ENCODE peak calls at places on chromosomes 13 and 19, in seven cellular contexts. P, K, W, H, T, V and R are unnamed samples.

GRCh38 chr19:29687244-29687896 is 22.1 kb downstream of the PLEKHF1 start:
- DNase-seq in W (peak), K (no peak), P (no peak), H (no peak), V (no peak), T (peak), R (no peak)

GRCh38 chr19:36110487-36111199 is at the start of gene OVOL3:
- DNase-seq in K (peak), P (no peak), T (no peak), V (peak), W (no peak), H (no peak), R (no peak)

GRCh38 chr19:45218887-45219780 is 26.1 kb downstream of the EXOC3L2 start:
- DNase-seq in H (no peak), P (no peak), K (no peak), V (no peak), T (no peak), W (no peak), R (no peak)

GRCh38 chr19:40370997-40371801 is 18.8 kb downstream of the HIPK4 start:
- DNase-seq in K (no peak), V (no peak), H (no peak), T (no peak), W (no peak), P (no peak), R (no peak)

GRCh38 chr19:1065606-1066109 is 1.3 kb upstream of the ARHGAP45 start:
- DNase-seq in W (no peak), H (no peak), V (peak), P (no peak), T (no peak), K (no peak), R (no peak)

GRCh38 chr19:52742516-52742915 is 7.7 kb upstream of the ZNF611 start:
- DNase-seq in K (no peak), P (no peak), T (no peak), W (no peak), V (no peak), H (no peak), R (no peak)

GRCh38 chr19:2382530-2383222 is 22.6 kb downstream of the TMPRSS9 start:
- DNase-seq in H (no peak), T (no peak), W (no peak), K (no peak), P (no peak), V (no peak), R (no peak)

GRCh38 chr13:38686635-38687245 is at the start of gene FREM2:
- DNase-seq in W (no peak), H (no peak), K (peak), V (peak), T (no peak), P (peak), R (no peak)

GRCh38 chr19:28170066-28170465 is 1042.9 kb downstream of the UQCRFS1 start:
- DNase-seq in P (peak), W (no peak), T (no peak), K (no peak), V (no peak), H (no peak), R (no peak)

GRCh38 chr19:31674503-31675186 is 325.4 kb upstream of the TSHZ3 start:
- DNase-seq in W (peak), K (no peak), T (peak), V (no peak), P (no peak), H (no peak), R (no peak)

GRCh38 chr19:5128251-5128931 is 159.5 kb downstream of the KDM4B start:
- DNase-seq in H (no peak), W (peak), V (peak), T (peak), P (no peak), K (no peak), R (no peak)

GRCh38 chr19:46431824-46432223 is 3.1 kb upstream of the PNMA8C start:
- DNase-seq in V (peak), P (no peak), T (no peak), K (peak), W (no peak), H (no peak), R (no peak)

GRCh38 chr13:80945328-80945727 is 604.4 kb upstream of the SPRY2 start:
- DNase-seq in H (no peak), K (peak), T (no peak), W (no peak), P (no peak), V (peak), R (no peak)

GRCh38 chr19:17296278-17296677 is 6.9 kb downstream of the ABHD8 start:
- DNase-seq in V (no peak), P (no peak), T (peak), H (no peak), K (no peak), W (peak), R (no peak)

GRCh38 chr19:55358943-55359908 is 3.8 kb downstream of the GARIN5B start:
- DNase-seq in W (no peak), T (no peak), H (no peak), V (no peak), P (peak), K (no peak), R (no peak)

GRCh38 chr13:103935117-103935516 is 868.9 kb upstream of the SLC10A2 start:
- DNase-seq in P (no peak), W (no peak), H (no peak), K (no peak), V (peak), T (no peak), R (no peak)

GRCh38 chr19:3459322-3459881 is 20.9 kb downstream of the SMIM24 start:
- DNase-seq in H (peak), T (peak), K (peak), W (peak), V (peak), P (no peak), R (no peak)

GRCh38 chr19:47271949-47272348 is 2.7 kb upstream of the INAFM1 start:
- DNase-seq in H (no peak), P (no peak), W (no peak), K (no peak), T (no peak), V (no peak), R (no peak)

GRCh38 chr13:73934771-73935170 is 199.4 kb downstream of the KLF12 start:
- DNase-seq in T (no peak), H (no peak), W (no peak), P (no peak), K (no peak), V (no peak), R (no peak)

GRCh38 chr13:45876781-45877180 is 25.2 kb upstream of the SIAH3 start:
- DNase-seq in W (no peak), V (no peak), P (no peak), H (no peak), K (no peak), T (no peak), R (no peak)

GRCh38 chr19:56566904-56567273 is 379 bp upstream of the ZNF470 start:
- DNase-seq in T (peak), P (no peak), W (peak), K (peak), H (no peak), V (peak), R (peak)

GRCh38 chr19:46839752-46840151 is 10.9 kb downstream of the AP2S1 start:
- DNase-seq in P (no peak), W (no peak), T (no peak), H (no peak), V (no peak), K (no peak), R (no peak)

GRCh38 chr13:113041821-113042335 is 63.7 kb upstream of the F7 start:
- DNase-seq in T (no peak), W (no peak), K (no peak), V (no peak), H (no peak), P (no peak), R (no peak)

GRCh38 chr19:28213476-28214082 is 999.4 kb downstream of the UQCRFS1 start:
- DNase-seq in V (peak), K (no peak), T (no peak), W (no peak), P (no peak), H (no peak), R (no peak)

GRCh38 chr19:17243854-17244617 is 1.7 kb downstream of the NR2F6 start:
- DNase-seq in V (peak), K (peak), H (no peak), W (peak), T (no peak), P (no peak), R (no peak)

DNA sequence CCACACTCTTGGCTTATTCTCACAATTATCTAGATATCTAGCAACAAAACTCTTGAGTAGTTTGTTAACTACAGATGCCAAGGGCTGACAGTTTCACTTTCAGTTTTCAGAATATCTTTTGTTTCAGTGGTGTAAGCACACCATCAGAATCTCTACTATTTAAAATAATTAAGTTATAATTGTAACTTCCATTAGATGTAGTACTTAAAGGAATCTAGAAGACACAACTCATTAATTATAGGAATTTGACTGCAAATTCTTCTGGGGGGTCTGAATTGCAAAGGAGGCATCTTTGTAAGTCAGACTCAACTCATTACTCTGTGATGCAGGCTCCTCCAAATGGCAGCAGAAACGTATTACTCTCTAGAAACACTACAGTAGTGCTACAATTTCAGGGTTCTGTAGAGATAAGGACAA is 44.9 kb upstream of the USPL1 start:
- DNase-seq in H (no peak), K (no peak), T (peak), P (peak), W (peak), V (peak), R (peak)
- TF ChIP-seq CTCF in H (no peak), K (no peak), T (peak), P (peak), W (peak), V (peak), R (no peak)

GRCh38 chr13:22744688-22745452 is 435.9 kb upstream of the SGCG start:
- DNase-seq in K (peak), T (no peak), P (peak), V (no peak), H (no peak), W (no peak), R (no peak)

GRCh38 chr13:22736768-22737092 is 444.0 kb upstream of the SGCG start:
- DNase-seq in T (no peak), W (no peak), K (no peak), P (no peak), H (no peak), V (no peak), R (no peak)

GRCh38 chr13:22736084-22736767 is 444.6 kb upstream of the SGCG start:
- DNase-seq in H (no peak), P (no peak), V (no peak), T (no peak), W (no peak), K (peak), R (no peak)

GRCh38 chr13:22738357-22738756 is 442.4 kb upstream of the SGCG start:
- DNase-seq in H (no peak), W (no peak), T (no peak), P (no peak), V (no peak), K (no peak), R (no peak)

DNA sequence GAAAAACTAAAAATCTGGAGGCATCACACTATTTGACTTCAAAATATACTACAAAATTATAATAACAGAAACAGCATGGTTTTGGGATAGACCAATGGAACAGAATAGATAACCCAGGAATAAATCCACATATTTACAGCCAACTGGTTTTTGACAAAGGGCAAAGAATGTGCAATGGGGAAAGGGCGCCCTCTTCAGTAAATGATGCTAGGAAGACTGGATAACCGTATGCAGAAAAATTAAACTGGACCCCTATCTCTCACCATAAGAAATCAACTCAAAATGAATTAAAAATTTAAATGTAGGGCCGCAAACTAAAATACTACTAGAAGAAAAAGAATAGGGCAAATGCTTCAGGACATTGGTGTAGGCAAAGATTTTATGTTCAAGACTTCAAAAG is 440.5 kb upstream of the SGCG start:
- DNase-seq in T (no peak), V (peak), W (no peak), H (no peak), P (no peak), K (no peak), R (no peak)
- TF ChIP-seq CTCF in T (no peak), V (peak), W (no peak), H (no peak), P (peak), K (peak), R (no peak)

DNA sequence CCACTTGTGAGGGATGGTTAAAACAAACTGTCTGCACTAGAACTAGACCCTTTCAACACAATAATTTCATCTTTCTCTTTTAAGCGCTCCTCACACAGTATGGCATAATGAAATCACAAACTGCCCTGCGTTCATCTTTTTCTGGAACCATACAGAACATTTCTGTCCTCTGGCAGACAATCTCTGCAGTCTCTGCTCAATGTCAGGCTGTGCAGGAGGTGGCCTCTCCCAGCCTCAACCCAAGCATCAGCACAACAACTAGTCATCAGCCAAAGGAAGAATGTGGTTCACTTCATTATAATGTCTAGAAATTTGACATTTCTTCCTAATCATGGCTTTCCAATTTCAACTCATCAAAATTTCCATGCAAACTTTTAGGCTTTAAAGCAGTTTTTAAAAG is 125.1 kb upstream of the STARD13 start:
- DNase-seq in T (no peak), H (no peak), W (no peak), V (no peak), K (no peak), P (no peak), R (no peak)
- TF ChIP-seq CTCF in T (no peak), H (no peak), W (no peak), V (no peak), K (no peak), P (no peak), R (no peak)

DNA sequence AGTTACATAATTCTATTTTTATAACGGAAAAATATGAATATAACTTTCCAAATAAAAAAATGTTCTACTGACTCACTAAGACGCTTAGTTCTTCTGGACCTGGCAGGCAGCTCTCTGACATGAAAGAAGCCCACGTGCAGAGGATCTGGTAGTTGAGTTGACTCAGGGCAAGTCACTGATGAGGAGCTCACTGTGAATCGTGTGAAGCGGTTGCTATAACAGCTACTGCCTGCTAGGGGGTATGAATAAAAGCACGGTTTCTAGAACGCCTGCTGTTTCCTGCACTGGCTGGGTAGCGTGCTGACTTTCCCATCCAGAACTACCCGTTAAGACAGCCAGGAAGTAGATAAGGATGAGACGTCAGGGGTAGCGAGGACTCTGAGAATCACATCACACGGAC is 54.7 kb upstream of the WASF3 start:
- DNase-seq in H (peak), P (no peak), T (peak), K (peak), V (peak), W (peak), R (no peak)
- TF ChIP-seq CTCF in H (no peak), P (no peak), T (peak), K (peak), V (no peak), W (no peak), R (no peak)

GRCh38 chr13:24541127-24541475 is 28.5 kb upstream of the PARP4 start:
- DNase-seq in V (no peak), P (no peak), K (no peak), H (no peak), T (no peak), W (no peak), R (no peak)
- TF ChIP-seq CTCF in V (no peak), P (no peak), K (peak), H (no peak), T (no peak), W (no peak), R (no peak)

GRCh38 chr19:13611596-13611995 is 105.3 kb upstream of the CACNA1A start:
- DNase-seq in K (no peak), V (no peak), P (no peak), T (no peak), H (no peak), W (no peak), R (no peak)

GRCh38 chr19:13604902-13605586 is 98.8 kb upstream of the CACNA1A start:
- DNase-seq in H (no peak), V (peak), T (no peak), P (no peak), W (no peak), K (no peak), R (no peak)

GRCh38 chr19:13606156-13606555 is 99.9 kb upstream of the CACNA1A start:
- DNase-seq in V (no peak), W (no peak), T (no peak), K (no peak), P (no peak), H (no peak), R (no peak)

GRCh38 chr19:13613447-13613846 is 107.2 kb upstream of the CACNA1A start:
- DNase-seq in P (no peak), H (no peak), K (no peak), V (no peak), W (no peak), T (no peak), R (no peak)

DNA sequence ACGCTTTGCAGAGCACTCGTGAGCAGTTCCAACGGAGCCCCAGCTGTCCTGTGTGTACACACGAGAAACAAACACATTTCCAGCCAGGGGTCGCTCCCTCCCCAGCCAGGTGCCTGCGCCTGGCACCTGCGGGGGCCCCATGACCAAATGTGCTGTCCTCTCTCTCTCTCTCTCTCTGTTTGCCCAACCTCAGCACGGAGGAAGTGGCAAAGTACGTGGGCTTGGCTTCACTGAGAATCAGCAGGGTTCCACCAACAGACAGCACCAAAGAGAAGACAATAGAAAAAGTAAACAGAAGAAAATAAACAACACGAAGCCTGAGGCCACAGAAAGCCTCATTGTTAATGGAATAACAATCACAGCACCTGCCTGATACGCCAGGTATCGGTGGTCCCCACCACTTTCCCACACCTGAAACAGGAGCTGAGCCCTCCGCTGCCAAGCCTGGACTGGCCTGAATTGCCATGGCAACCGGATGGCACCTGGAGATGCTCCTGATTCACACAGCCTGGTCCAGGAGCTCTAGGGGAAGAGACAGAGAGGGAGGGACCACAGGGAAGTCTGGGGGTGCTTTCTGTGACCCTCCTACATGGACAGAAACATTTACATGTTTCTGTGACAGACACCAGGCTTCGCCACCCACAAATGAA is 103.9 kb upstream of the CACNA1A start:
- DNase-seq in P (no peak), T (no peak), V (peak), H (no peak), W (no peak), K (peak), R (no peak)
- TF ChIP-seq CTCF in P (no peak), T (no peak), V (peak), H (no peak), W (no peak), K (peak), R (no peak)